ENCODE peak calls at places on chromosomes 3 and 15, in six cellular contexts. P, O, U, X, W and G are unnamed samples.

GRCh38 chr3:141399979-141400971 is 32.0 kb downstream of the ZBTB38 start:
- DNase-seq in P (no peak), O (no peak), U (no peak), X (peak), W (peak), G (no peak)

GRCh38 chr15:73318463-73319351 is 50.1 kb downstream of the HCN4 start:
- DNase-seq in P (no peak), O (no peak), U (no peak), X (peak), W (no peak), G (no peak)

GRCh38 chr3:177905173-177905894 is 630.9 kb upstream of the KCNMB2 start:
- DNase-seq in P (no peak), O (no peak), U (peak), X (no peak), W (no peak), G (no peak)

GRCh38 chr15:101023501-101024110 is 104.4 kb downstream of the LRRK1 start:
- DNase-seq in P (no peak), O (no peak), U (no peak), X (no peak), W (no peak), G (peak)

GRCh38 chr3:150327678-150328667 is 80.1 kb upstream of the TSC22D2 start:
- DNase-seq in P (no peak), O (no peak), U (no peak), X (no peak), W (no peak), G (no peak)

GRCh38 chr3:117645561-117646242 is 936.1 kb downstream of the TUSC7 start:
- DNase-seq in P (no peak), O (no peak), U (no peak), X (no peak), W (no peak), G (no peak)

GRCh38 chr3:82058809-82059208 is 297.4 kb upstream of the GBE1 start:
- DNase-seq in P (no peak), O (no peak), U (no peak), X (no peak), W (no peak), G (no peak)

GRCh38 chr3:177050466-177051237 is 146.6 kb downstream of the TBL1XR1 start:
- DNase-seq in P (no peak), O (no peak), U (no peak), X (no peak), W (peak), G (no peak)

GRCh38 chr3:77898621-77899020 is 858.7 kb downstream of the ROBO2 start:
- DNase-seq in P (no peak), O (no peak), U (no peak), X (no peak), W (no peak), G (no peak)

GRCh38 chr15:31306036-31306425 is 20.6 kb upstream of the KLF13 start:
- DNase-seq in P (no peak), O (no peak), U (no peak), X (peak), W (no peak), G (no peak)

GRCh38 chr15:57671636-57672035 is 34.9 kb upstream of the POLR2M start:
- DNase-seq in P (no peak), O (no peak), U (no peak), X (no peak), W (no peak), G (no peak)

GRCh38 chr3:71917540-71917939 is 132.6 kb upstream of the PROK2 start:
- DNase-seq in P (no peak), O (no peak), U (no peak), X (no peak), W (no peak), G (no peak)

GRCh38 chr15:29871401-29871800 is 49.1 kb upstream of the TJP1 start:
- DNase-seq in P (no peak), O (no peak), U (no peak), X (no peak), W (no peak), G (no peak)

GRCh38 chr3:11632564-11632963 is 11.2 kb downstream of the VGLL4 start:
- DNase-seq in P (no peak), O (no peak), U (no peak), X (no peak), W (no peak), G (no peak)

GRCh38 chr3:38226273-38226672 is 39.3 kb upstream of the SLC22A13 start:
- DNase-seq in P (no peak), O (no peak), U (no peak), X (no peak), W (no peak), G (no peak)

GRCh38 chr15:33149919-33150318 is 44.6 kb downstream of the FMN1 start:
- DNase-seq in P (no peak), O (no peak), U (no peak), X (no peak), W (no peak), G (no peak)

GRCh38 chr3:105759442-105760078 is 109.3 kb downstream of the CBLB start:
- DNase-seq in P (no peak), O (no peak), U (no peak), X (no peak), W (no peak), G (no peak)

GRCh38 chr15:61889706-61890105 is 170.5 kb downstream of the VPS13C start:
- DNase-seq in P (no peak), O (no peak), U (no peak), X (no peak), W (peak), G (no peak)

GRCh38 chr3:182385356-182385755 is 407.9 kb upstream of the ATP11B start:
- DNase-seq in P (no peak), O (no peak), U (no peak), X (no peak), W (no peak), G (no peak)

GRCh38 chr3:73074681-73075305 is 13.3 kb downstream of the EBLN2 start:
- DNase-seq in P (no peak), O (no peak), U (no peak), X (no peak), W (no peak), G (no peak)

GRCh38 chr15:72451224-72451623 is 22.9 kb upstream of the ARIH1 start:
- DNase-seq in P (no peak), O (no peak), U (no peak), X (no peak), W (no peak), G (no peak)

GRCh38 chr3:127061641-127062040 is 78.7 kb downstream of the PLXNA1 start:
- DNase-seq in P (no peak), O (no peak), U (no peak), X (no peak), W (no peak), G (no peak)

GRCh38 chr15:31256385-31257265 is 70.0 kb upstream of the KLF13 start:
- DNase-seq in P (no peak), O (no peak), U (no peak), X (no peak), W (no peak), G (no peak)

GRCh38 chr3:147493666-147494065 is 84.5 kb downstream of the ZIC1 start:
- DNase-seq in P (no peak), O (no peak), U (no peak), X (no peak), W (no peak), G (no peak)

GRCh38 chr3:78221300-78221699 is 1181.4 kb downstream of the ROBO2 start:
- DNase-seq in P (no peak), O (no peak), U (no peak), X (no peak), W (no peak), G (no peak)

GRCh38 chr3:43418601-43419272 is 132.4 kb downstream of the SNRK start:
- DNase-seq in P (no peak), O (no peak), U (no peak), X (no peak), W (no peak), G (no peak)